ENCODE peak calls at places on chromosomes 4 and X, in nine cellular contexts. N is tibial artery, X is ovary, W is tibial nerve, G is ascending aorta, Y is MM.1S, O is psoas muscle, B is transverse colon, L is PC-3. Z is an unnamed sample.

GRCh38 chr4:65437102-65437501 is 233.2 kb downstream of the EPHA5 start:
- DNase-seq in N (no peak), W (no peak), G (no peak), Y (no peak), L (no peak), X (no peak), O (no peak), B (no peak), Z (no peak)

GRCh38 chr4:139243448-139244365 is 36.3 kb downstream of the MGARP start:
- DNase-seq in W (no peak), L (peak; percentile 91), N (no peak), B (no peak), G (no peak), O (no peak), Y (peak; percentile 56), X (peak; percentile 17), Z (no peak)

GRCh38 chr4:47486306-47486705 is 1.2 kb downstream of the ATP10D start:
- DNase-seq in Y (no peak), N (no peak), W (no peak), O (no peak), X (no peak), G (no peak), L (no peak), B (no peak), Z (no peak)

GRCh38 chr4:146582864-146583263 is 55.8 kb upstream of the POU4F2 start:
- DNase-seq in B (no peak), O (no peak), X (no peak), N (no peak), L (peak; percentile 17), Y (no peak), W (no peak), G (no peak), Z (no peak)

GRCh38 chr4:96606451-96606850 is 766.6 kb downstream of the PDHA2 start:
- DNase-seq in X (no peak), O (no peak), N (no peak), G (no peak), Y (no peak), W (no peak), L (no peak), B (no peak), Z (no peak)

GRCh38 chr4:139028191-139028661 is 12.6 kb downstream of the NOCT start:
- DNase-seq in O (peak; percentile 72), N (no peak), B (no peak), G (no peak), X (no peak), Y (peak; percentile 75), W (no peak), L (no peak), Z (no peak)

GRCh38 chrX:10569946-10570345 is 50.4 kb downstream of the MID1 start:
- DNase-seq in O (no peak), Y (no peak), B (no peak), L (no peak), N (no peak), G (no peak), W (no peak), X (no peak), Z (no peak)

GRCh38 chr4:169630069-169630468 is 9.7 kb downstream of the CLCN3 start:
- DNase-seq in N (no peak), L (no peak), X (no peak), Y (no peak), W (no peak), B (no peak), O (no peak), G (no peak), Z (no peak)

GRCh38 chrX:132532955-132533354 is 44.1 kb upstream of the MBNL3 start:
- DNase-seq in L (peak; percentile 66), Y (no peak), X (no peak), B (no peak), W (no peak), O (no peak), N (no peak), G (no peak), Z (no peak)

GRCh38 chr4:37892641-37893040 is 1.8 kb downstream of the TBC1D1 start:
- DNase-seq in N (no peak), L (no peak), X (no peak), G (no peak), W (no peak), Y (peak; percentile 15), O (no peak), B (peak; percentile 38), Z (no peak)

GRCh38 chrX:23317799-23318724 is 16.6 kb upstream of the PTCHD1 start:
- DNase-seq in N (no peak), O (no peak), Y (peak; percentile 18), L (peak; percentile 38), B (peak; percentile 12), W (no peak), X (no peak), G (no peak), Z (no peak)

GRCh38 chr4:106238819-106239420 is 77.1 kb downstream of the TBCK start:
- DNase-seq in X (no peak), N (no peak), O (no peak), G (no peak), L (peak; percentile 45), W (no peak), Y (peak; percentile 41), B (no peak), Z (peak; percentile 70)

GRCh38 chr4:149897784-149898183 is 82.1 kb upstream of the IQCM start:
- DNase-seq in Y (peak; percentile 17), X (no peak), B (no peak), W (no peak), O (no peak), G (no peak), L (peak; percentile 18), N (no peak), Z (peak; percentile 1)

GRCh38 chr4:174061026-174061425 is 222.4 kb downstream of the FBXO8 start:
- DNase-seq in N (no peak), L (no peak), X (no peak), Y (no peak), G (no peak), B (no peak), O (no peak), W (no peak), Z (no peak)

GRCh38 chr4:41692717-41693345 is 55.7 kb downstream of the PHOX2B start:
- DNase-seq in G (no peak), O (peak; percentile 21), N (no peak), W (no peak), X (peak; percentile 10), L (peak; percentile 56), Y (peak; percentile 50), B (peak; percentile 46), Z (peak; percentile 44)

GRCh38 chr4:25552580-25553271 is 102.9 kb upstream of the SLC34A2 start:
- DNase-seq in B (peak; percentile 53), G (no peak), L (peak; percentile 57), N (no peak), X (no peak), W (no peak), Y (no peak), O (no peak), Z (peak; percentile 81)
- H3K27ac ChIP-seq in B (no peak overlapping the region), G (no peak overlapping the region), L (peak overlapping the region; percentile 61), N (no peak overlapping the region), X (no peak overlapping the region), W (peak overlapping the region; percentile 36), Y (no peak overlapping the region), O (no peak overlapping the region), Z (peak overlapping the region; percentile 78)

DNA sequence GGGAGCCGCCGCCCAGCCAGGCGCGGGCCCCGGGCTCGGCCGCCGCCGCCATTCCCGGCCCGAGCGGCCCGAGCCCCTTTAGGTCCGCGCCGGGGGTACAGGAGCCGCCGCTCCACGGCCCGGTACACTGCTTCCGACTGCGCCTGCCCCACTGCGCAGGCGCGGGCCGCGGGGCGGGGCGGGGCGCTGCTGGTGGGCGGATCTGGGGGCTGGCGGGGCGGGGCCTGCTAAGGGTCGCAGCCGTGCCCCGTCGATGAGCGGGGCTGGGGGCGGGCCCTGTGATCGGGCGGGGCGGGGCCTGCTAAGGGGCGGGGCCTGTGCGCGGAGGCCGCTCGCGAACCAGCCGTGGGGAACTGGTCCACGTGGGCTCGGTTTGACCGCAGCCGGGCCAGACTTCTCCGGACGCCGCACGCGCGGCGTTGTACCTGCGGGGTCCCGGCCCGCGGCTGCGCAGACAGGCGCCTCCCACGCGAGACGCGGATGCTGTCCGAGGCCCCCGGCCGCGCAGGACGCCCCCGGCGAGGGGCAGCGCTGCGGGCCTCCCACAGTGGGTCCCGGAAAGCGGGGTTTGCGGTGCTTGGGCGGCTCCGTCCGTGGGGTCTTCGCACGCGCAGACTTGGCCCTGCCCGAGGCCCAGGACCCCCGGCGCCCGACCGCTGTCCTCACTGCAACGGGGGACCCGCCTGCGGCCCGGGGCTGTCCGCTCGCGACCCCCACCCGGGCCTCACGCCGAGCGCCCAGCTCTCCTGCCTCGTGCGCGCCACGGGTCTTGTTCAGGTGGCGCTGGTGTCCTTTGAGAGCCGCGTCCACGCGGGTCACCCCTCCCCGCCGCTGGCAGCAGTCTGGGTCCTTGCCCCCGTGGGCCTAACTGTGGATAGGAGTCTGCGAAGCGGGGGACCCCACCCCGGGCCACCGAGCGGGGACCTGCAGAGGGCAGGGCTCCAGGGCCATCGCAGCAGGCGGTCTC is at the start of gene DGKQ:
- DNase-seq in Y (no peak), G (peak; percentile 45), N (peak; percentile 93), B (peak; percentile 91), W (peak; percentile 80), O (peak; percentile 88), X (peak; percentile 86), L (peak; percentile 68), Z (peak; percentile 87)
- H3K4me1 ChIP-seq in Y (no peaks in the 10 kb centered on the region), G (peaks cover 9% of the 10 kb centered on the region), N (no peaks in the 10 kb centered on the region), B (peaks cover 33% of the 10 kb centered on the region), W (peaks cover 26% of the 10 kb centered on the region), O (peaks cover 18% of the 10 kb centered on the region), X (peaks cover 8% of the 10 kb centered on the region), L (peaks cover 18% of the 10 kb centered on the region), Z (peaks cover 9% of the 10 kb centered on the region)

GRCh38 chr4:173046818-173047217 is 121.8 kb upstream of the GALNT7 start:
- DNase-seq in N (no peak), W (no peak), O (no peak), G (no peak), Y (no peak), X (no peak), B (no peak), L (no peak), Z (no peak)
- H3K27ac ChIP-seq in N (no peak overlapping the region), W (no peak overlapping the region), O (no peak overlapping the region), G (no peak overlapping the region), Y (no peak overlapping the region), X (no peak overlapping the region), B (no peak overlapping the region), L (no peak overlapping the region), Z (no peak overlapping the region)

GRCh38 chr4:87103086-87103485 is 117.3 kb downstream of the KLHL8 start:
- DNase-seq in B (no peak), W (no peak), G (no peak), Y (no peak), O (no peak), X (no peak), L (no peak), N (no peak), Z (no peak)

GRCh38 chr4:87101543-87102199 is 118.7 kb downstream of the KLHL8 start:
- DNase-seq in W (no peak), L (no peak), O (peak; percentile 37), X (no peak), B (no peak), G (no peak), N (no peak), Y (no peak), Z (no peak)

GRCh38 chr4:87103691-87104187 is 116.7 kb downstream of the KLHL8 start:
- DNase-seq in L (peak; percentile 92), B (no peak), X (no peak), O (no peak), N (no peak), G (no peak), W (no peak), Y (no peak), Z (peak; percentile 29)

GRCh38 chr4:87097075-87097474 is 123.3 kb downstream of the KLHL8 start:
- DNase-seq in B (peak; percentile 28), L (no peak), Y (no peak), G (no peak), N (no peak), X (no peak), O (no peak), W (no peak), Z (no peak)

GRCh38 chr4:87100093-87100634 is 120.3 kb downstream of the KLHL8 start:
- DNase-seq in W (no peak), B (no peak), G (no peak), Y (no peak), N (no peak), X (no peak), O (no peak), L (peak; percentile 2), Z (no peak)
- H3K4me1 ChIP-seq in W (peaks cover 46% of the 10 kb centered on the region), B (peaks cover 23% of the 10 kb centered on the region), G (no peaks in the 10 kb centered on the region), Y (no peaks in the 10 kb centered on the region), N (no peaks in the 10 kb centered on the region), X (peaks cover 3% of the 10 kb centered on the region), O (peaks cover 44% of the 10 kb centered on the region), L (peaks cover 22% of the 10 kb centered on the region), Z (peaks cover 2% of the 10 kb centered on the region)

Z was measured in small intestine.